ENCODE peak calls at places on chromosomes 3 and 15, in five cellular contexts. K is cardiac muscle cell, T is neuronal stem cell, Z is A549, E is SK-N-SH. M is an unnamed sample.

GRCh38 chr15:67076147-67076843 is 10.9 kb downstream of the SMAD3 start:
- DNase-seq in Z (peak; percentile 72), T (no peak), E (no peak), K (peak; percentile 80), M (no peak)

GRCh38 chr3:194673761-194674160 is 1.8 kb upstream of the LSG1 start:
- DNase-seq in E (no peak), K (no peak), Z (no peak), T (no peak), M (no peak)

GRCh38 chr15:36887214-36888017 is 212.9 kb downstream of the MEIS2 start:
- DNase-seq in Z (no peak), T (peak; percentile 47), K (no peak), E (no peak), M (no peak)

GRCh38 chr3:143526016-143526540 is 322.2 kb downstream of the SLC9A9 start:
- DNase-seq in Z (no peak), K (peak; percentile 32), T (no peak), E (no peak), M (no peak)

GRCh38 chr3:110349295-110349694 is 722.3 kb upstream of the NECTIN3 start:
- DNase-seq in T (no peak), K (no peak), Z (no peak), E (no peak), M (no peak)

GRCh38 chr15:70311821-70312220 is 214.1 kb upstream of the TLE3 start:
- DNase-seq in T (no peak), Z (no peak), E (no peak), K (no peak), M (no peak)

GRCh38 chr15:45164914-45165313 is 22.9 kb downstream of the SHF start:
- DNase-seq in T (no peak), Z (no peak), E (no peak), K (no peak), M (no peak)

GRCh38 chr3:10459954-10460754 is 45.2 kb downstream of the ATP2B2 start:
- DNase-seq in T (peak; percentile 97), Z (peak; percentile 69), E (no peak), K (peak; percentile 86), M (peak; percentile 57)

GRCh38 chr15:23569513-23569912 is 4.0 kb downstream of the MKRN3 start:
- DNase-seq in Z (no peak), T (no peak), K (no peak), E (no peak), M (no peak)
- H3K27ac ChIP-seq in Z (no peak overlapping the region), T (peak overlapping the region; percentile 38), K (no peak overlapping the region), E (no peak overlapping the region), M (no peak overlapping the region)

GRCh38 chr15:63668601-63669000 is 71.4 kb downstream of the FBXL22 start:
- DNase-seq in K (no peak), Z (no peak), T (no peak), E (no peak), M (no peak)
- H3K27ac ChIP-seq in K (no peak overlapping the region), Z (no peak overlapping the region), T (no peak overlapping the region), E (no peak overlapping the region), M (peak overlapping the region; percentile 56)

GRCh38 chr3:57896046-57896445 is 112.2 kb upstream of the FLNB start:
- DNase-seq in K (no peak), E (no peak), T (no peak), Z (no peak), M (no peak)

GRCh38 chr3:57893668-57894067 is 114.6 kb upstream of the FLNB start:
- DNase-seq in E (no peak), Z (no peak), K (peak; percentile 47), T (no peak), M (no peak)

GRCh38 chr3:57892423-57892822 is 115.8 kb upstream of the FLNB start:
- DNase-seq in T (no peak), K (peak; percentile 20), Z (no peak), E (no peak), M (no peak)

GRCh38 chr3:57890874-57891273 is 117.3 kb upstream of the FLNB start:
- DNase-seq in E (no peak), K (peak; percentile 26), T (no peak), Z (no peak), M (no peak)

GRCh38 chr3:57893156-57893555 is 115.1 kb upstream of the FLNB start:
- DNase-seq in K (no peak), Z (no peak), T (no peak), E (no peak), M (no peak)
- H3K27ac ChIP-seq in K (no peak overlapping the region), Z (no peak overlapping the region), T (no peak overlapping the region), E (no peak overlapping the region), M (no peak overlapping the region)

DNA sequence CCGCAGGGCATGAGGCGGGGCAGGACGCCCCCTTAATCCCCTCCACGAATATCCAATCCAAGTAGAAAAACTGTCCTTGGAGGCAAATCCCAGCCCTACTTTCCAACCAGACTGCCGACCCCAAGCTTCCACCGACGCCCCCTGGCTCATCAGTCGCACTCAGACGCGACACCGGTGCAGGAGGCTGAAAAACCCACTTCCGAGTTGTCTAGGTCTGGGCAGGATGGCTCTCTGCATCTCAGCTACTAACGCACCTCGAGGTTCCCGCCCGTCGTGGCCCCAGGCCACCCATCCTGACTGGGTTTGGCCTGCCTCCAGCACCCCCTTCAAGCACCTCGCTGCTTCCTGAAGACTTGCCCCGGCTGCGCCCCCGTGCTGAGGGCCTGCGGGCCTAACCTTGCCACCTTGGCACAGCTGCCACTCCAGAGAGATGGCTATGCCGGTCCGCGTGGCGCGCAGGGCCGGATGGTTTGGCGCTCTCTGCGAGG is 15.5 kb downstream of the RGMA start:
- DNase-seq in K (no peak), T (no peak), E (no peak), Z (no peak), M (no peak)
- H3K27ac ChIP-seq in K (no peak overlapping the region), T (peak overlapping the region; percentile 82), E (no peak overlapping the region), Z (no peak overlapping the region), M (no peak overlapping the region)